ENCODE peak calls at places on chromosome 5, in four cellular contexts. A, X, O and L are unnamed samples. For H3K4me1, the result is how much of the 10 kb centered on the place peaks cover.

GRCh38 chr5:177429248-177430045 is 3.0 kb downstream of the GRK6 start:
- DNase-seq in O (peak), X (peak), A (no peak), L (peak)

GRCh38 chr5:150131461-150131860 is 24.2 kb downstream of the PDGFRB start:
- DNase-seq in A (no peak), O (no peak), X (no peak), L (no peak)

GRCh38 chr5:60700347-60700815 is 415 bp upstream of the DEPDC1B start:
- DNase-seq in O (peak), A (no peak), X (no peak), L (peak)

GRCh38 chr5:50958852-50959457 is 292.5 kb downstream of the PARP8 start:
- DNase-seq in X (no peak), A (no peak), O (no peak), L (no peak)

GRCh38 chr5:109516385-109516784 is 106.6 kb upstream of the PJA2 start:
- DNase-seq in A (no peak), O (no peak), X (no peak), L (no peak)

GRCh38 chr5:9058161-9058560 is 487.7 kb downstream of the SEMA5A start:
- DNase-seq in O (no peak), X (no peak), A (no peak), L (no peak)

GRCh38 chr5:14138608-14139540 is 4.3 kb upstream of the TRIO start:
- DNase-seq in A (no peak), X (no peak), O (no peak), L (no peak)

GRCh38 chr5:96657068-96657467 is 5.1 kb upstream of the CAST start:
- DNase-seq in O (no peak), A (no peak), X (peak), L (peak)

GRCh38 chr5:121841900-121842299 is 9.8 kb upstream of the FTMT start:
- DNase-seq in O (no peak), A (no peak), X (no peak), L (no peak)

GRCh38 chr5:175216991-175217390 is 227.0 kb downstream of the DRD1 start:
- DNase-seq in X (no peak), A (no peak), O (no peak), L (no peak)

GRCh38 chr5:34655354-34655991 is 655 bp upstream of the RAI14 start:
- DNase-seq in O (peak), X (no peak), A (no peak), L (peak)

GRCh38 chr5:148193202-148193601 is 9.6 kb upstream of the SPINK6 start:
- DNase-seq in X (no peak), O (no peak), A (no peak), L (no peak)

GRCh38 chr5:177231479-177232250 is 71.9 kb downstream of the RAB24 start:
- DNase-seq in X (no peak), A (no peak), O (no peak), L (no peak)

GRCh38 chr5:72555871-72556270 is 48.7 kb upstream of the ZNF366 start:
- DNase-seq in O (no peak), X (no peak), A (no peak), L (no peak)

GRCh38 chr5:157827429-157827828 is 31.5 kb downstream of the CLINT1 start:
- DNase-seq in X (no peak), O (no peak), A (no peak), L (no peak)

GRCh38 chr5:13553896-13554295 is 390.6 kb downstream of the DNAH5 start:
- DNase-seq in O (no peak), A (peak), X (no peak), L (no peak)

GRCh38 chr5:95822038-95822407 is 503 bp downstream of the GLRX start:
- DNase-seq in A (no peak), O (peak), X (no peak), L (peak)

GRCh38 chr5:138064526-138064925 is 19.3 kb upstream of the WNT8A start:
- DNase-seq in A (no peak), O (no peak), X (no peak), L (no peak)

GRCh38 chr5:62268239-62268638 is 37.8 kb upstream of the KIF2A start:
- DNase-seq in O (no peak), A (no peak), X (peak), L (no peak)

GRCh38 chr5:167415779-167416761 is 875.4 kb upstream of the WWC1 start:
- DNase-seq in A (no peak), O (no peak), X (no peak), L (no peak)

GRCh38 chr5:1116109-1116735 is 4.4 kb upstream of the SLC12A7 start:
- DNase-seq in X (no peak), O (no peak), A (no peak), L (no peak)

GRCh38 chr5:177531209-177531940 is 14.6 kb upstream of the DDX41 start:
- DNase-seq in X (no peak), A (no peak), O (no peak), L (no peak)

GRCh38 chr5:73968246-73968645 is 342.2 kb downstream of the ARHGEF28 start:
- DNase-seq in A (no peak), O (no peak), X (no peak), L (no peak)

GRCh38 chr5:132260714-132261615 is 3.5 kb downstream of the PDLIM4 start:
- DNase-seq in X (peak), A (no peak), O (peak), L (peak)

GRCh38 chr5:39270172-39270848 is 50.9 kb upstream of the FYB1 start:
- DNase-seq in O (no peak), X (peak), A (no peak), L (no peak)

GRCh38 chr5:39262981-39263380 is 43.6 kb upstream of the FYB1 start:
- DNase-seq in O (no peak), A (no peak), X (no peak), L (no peak)

GRCh38 chr5:39266442-39266841 is 47.1 kb upstream of the FYB1 start:
- DNase-seq in X (no peak), O (no peak), A (no peak), L (peak)

GRCh38 chr5:39264528-39264927 is 45.2 kb upstream of the FYB1 start:
- DNase-seq in A (no peak), O (no peak), X (peak), L (no peak)

DNA sequence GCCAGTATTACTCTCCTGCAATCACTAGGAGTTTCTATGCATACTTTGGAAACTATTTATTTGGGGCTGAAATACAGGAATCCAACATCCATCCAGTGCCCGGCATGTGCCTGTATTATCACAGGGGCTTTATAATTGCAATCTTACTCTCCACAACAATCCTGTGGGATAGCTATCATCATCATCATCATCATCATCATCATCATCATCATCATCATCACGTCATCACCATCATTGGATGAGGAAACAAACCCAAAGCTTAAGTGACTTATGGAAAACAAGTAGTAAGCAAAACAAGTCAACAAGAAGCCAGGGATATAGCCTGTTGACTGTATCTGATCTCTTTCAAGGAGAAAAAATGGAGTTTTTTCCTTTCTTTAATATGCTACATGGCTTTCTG is 47.8 kb upstream of the FYB1 start:
- DNase-seq in X (no peak), O (no peak), A (no peak), L (no peak)
- H3K4me1 ChIP-seq in X (under half), O (under half), A (under half), L (under half)

DNA sequence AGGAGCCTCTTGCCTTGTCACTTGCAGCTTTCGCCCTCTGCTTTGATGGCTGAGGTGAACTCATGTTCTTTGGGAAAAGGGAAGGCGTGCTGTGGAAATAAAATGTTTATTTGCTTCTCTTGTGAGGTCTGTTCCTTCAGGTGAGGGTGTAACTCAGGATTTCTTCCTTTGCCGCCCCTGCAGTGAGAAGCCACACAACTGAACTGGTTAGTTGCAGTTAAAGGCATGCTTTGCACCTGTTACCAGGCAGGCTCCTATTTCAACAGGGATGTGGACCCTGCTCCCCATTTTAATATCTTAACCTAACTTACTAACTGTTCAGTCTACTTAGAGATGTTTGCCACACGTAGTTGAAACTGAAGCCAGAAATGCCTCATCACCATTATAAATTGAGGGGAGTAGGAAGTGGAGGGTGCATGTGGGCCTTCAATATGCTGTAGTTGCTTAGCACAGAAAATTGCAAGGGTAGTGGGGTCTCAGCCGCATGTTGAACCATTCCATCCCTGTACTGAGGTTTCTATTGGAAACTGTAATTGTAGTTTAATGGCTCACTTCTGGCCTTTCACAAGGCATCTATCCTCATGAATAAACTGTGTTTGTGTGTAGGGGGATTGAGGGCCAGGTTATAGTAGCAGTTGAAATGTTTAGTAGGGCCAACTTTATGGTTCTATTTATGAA is 7.9 kb downstream of the RACK1 start:
- DNase-seq in X (no peak), A (no peak), O (no peak), L (no peak)
- TF ChIP-seq POLR2AphosphoS5 in X (peak), A (peak), O (no peak), L (no peak)

GRCh38 chr5:116452774-116453368 is 121.8 kb downstream of the SEMA6A start:
- DNase-seq in O (no peak), A (no peak), X (no peak), L (no peak)

GRCh38 chr5:116456036-116456435 is 118.6 kb downstream of the SEMA6A start:
- DNase-seq in X (no peak), A (no peak), O (no peak), L (no peak)

GRCh38 chr5:116453920-116454319 is 120.7 kb downstream of the SEMA6A start:
- DNase-seq in O (no peak), A (no peak), X (no peak), L (no peak)

GRCh38 chr5:116454417-116454927 is 120.2 kb downstream of the SEMA6A start:
- DNase-seq in O (no peak), A (no peak), X (peak), L (no peak)

DNA sequence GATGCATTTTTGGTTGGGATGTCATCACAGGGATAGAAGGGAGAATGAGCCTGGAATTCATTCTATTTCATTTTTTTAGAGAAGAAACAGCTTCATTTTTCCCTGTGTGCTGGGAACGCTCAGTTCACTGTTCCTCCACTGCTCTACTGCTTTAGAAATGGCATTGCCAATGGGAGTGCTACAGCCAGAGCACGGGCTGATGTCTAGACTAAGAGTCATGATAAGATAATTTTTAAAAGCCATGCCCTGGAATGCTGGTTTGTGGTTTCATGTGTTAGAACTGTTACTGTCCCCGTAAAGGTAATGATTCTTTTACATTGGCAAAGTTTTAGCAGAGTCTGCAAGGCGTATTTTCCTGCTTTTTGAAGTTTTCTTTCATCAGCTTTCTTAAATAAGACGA is 119.6 kb downstream of the SEMA6A start:
- DNase-seq in A (no peak), X (no peak), O (no peak), L (no peak)
- H3K4me1 ChIP-seq in A (under half), X (under half), O (under half), L (under half)

DNA sequence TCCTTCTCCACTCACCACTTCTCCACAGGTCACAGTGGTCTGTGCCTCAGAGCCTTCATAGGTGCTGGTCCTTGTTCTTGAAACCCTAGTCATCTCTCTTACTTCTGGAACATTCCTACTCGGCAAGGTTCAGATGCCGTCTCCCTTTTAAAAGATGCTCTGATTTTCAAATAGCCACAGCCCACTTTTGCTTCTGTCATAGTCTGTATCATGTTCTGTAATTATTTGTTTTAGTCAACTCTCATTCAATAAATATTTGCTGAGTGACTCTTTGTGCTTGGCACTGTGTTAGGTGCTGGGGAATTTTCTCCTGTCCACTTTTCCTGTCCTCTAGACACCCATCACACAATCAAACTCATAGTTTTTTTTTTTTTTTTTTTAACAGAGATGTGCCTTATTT is 181.3 kb upstream of the IL12B start:
- DNase-seq in X (no peak), O (no peak), A (no peak), L (no peak)
- TF ChIP-seq POLR2AphosphoS5 in X (no peak), O (no peak), A (no peak), L (no peak)

GRCh38 chr5:171610686-171611085 is 174.9 kb upstream of the SMIM23 start:
- DNase-seq in X (no peak), A (no peak), O (no peak), L (no peak)

GRCh38 chr5:171610053-171610452 is 175.6 kb upstream of the SMIM23 start:
- DNase-seq in X (no peak), O (no peak), A (no peak), L (no peak)

GRCh38 chr5:171615201-171616001 is 170.2 kb upstream of the SMIM23 start:
- DNase-seq in A (no peak), O (no peak), X (no peak), L (no peak)

GRCh38 chr5:171614511-171614910 is 171.1 kb upstream of the SMIM23 start:
- DNase-seq in O (no peak), X (no peak), A (no peak), L (no peak)

DNA sequence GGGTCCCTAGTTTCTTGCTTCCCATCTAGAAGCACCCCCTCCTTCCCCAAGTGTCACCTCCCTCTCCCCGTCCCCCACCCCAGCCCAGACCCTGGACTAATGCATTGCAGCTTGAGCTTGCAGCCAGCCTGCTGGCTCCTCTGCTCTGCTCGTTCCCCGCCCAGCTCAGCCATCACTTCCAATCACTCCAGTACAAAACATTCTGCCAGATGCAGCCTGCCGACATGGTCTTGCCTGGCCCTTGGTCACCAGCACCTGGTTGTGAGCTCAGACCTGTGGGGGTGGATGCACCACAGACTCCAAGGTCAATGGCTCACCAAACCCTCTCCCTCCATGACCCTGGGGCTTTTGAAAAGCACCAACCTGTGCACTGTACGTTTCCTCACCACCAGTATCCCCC is 172.9 kb upstream of the SMIM23 start:
- DNase-seq in X (no peak), O (no peak), A (no peak), L (no peak)
- H3K4me1 ChIP-seq in X (under half), O (under half), A (under half), L (under half)

GRCh38 chr5:142769793-142770649 is at the start of gene ARHGAP26:
- DNase-seq in X (peak), A (peak), O (peak), L (peak)

GRCh38 chr5:142767178-142767577 is 3.0 kb upstream of the ARHGAP26 start:
- DNase-seq in X (no peak), A (no peak), O (no peak), L (peak)

GRCh38 chr5:142767925-142768324 is 2.3 kb upstream of the ARHGAP26 start:
- DNase-seq in A (no peak), X (no peak), O (no peak), L (no peak)

GRCh38 chr5:142770650-142771609 is 753 bp downstream of the ARHGAP26 start:
- DNase-seq in X (no peak), A (no peak), O (peak), L (peak)

DNA sequence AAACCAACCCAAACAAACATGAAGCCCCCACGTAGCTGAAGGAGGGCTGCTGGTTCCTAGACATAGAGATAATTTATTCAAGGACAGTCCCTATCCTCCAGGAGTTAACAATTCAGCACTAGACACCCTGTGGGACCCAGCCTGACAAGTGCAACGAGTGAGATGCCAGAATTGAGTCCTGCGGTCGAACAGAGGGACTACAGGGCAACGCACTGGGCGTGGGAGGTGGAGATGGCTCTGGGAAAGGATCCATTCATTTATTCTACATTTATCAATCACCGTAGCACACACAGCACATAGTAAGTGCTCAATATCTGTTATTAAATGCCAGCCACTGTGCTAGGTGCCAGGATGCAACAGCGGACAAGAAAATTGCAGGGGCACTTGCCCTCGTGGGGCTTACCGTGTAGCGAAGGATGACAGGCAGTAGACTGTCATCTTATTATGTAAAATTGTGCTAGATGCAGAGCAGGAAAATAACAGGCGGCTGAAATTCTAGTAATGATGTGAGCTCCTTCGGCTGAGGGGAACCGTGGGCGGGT is 855 bp upstream of the ARHGAP26 start:
- DNase-seq in X (no peak), O (no peak), A (no peak), L (peak)
- TF ChIP-seq POLR2AphosphoS5 in X (no peak), O (no peak), A (no peak), L (no peak)

GRCh38 chr5:32711693-32712462 is 757 bp downstream of the NPR3 start:
- DNase-seq in X (no peak), O (no peak), A (no peak), L (no peak)
- H3K4me1 ChIP-seq in X (under half), O (under half), A (under half), L (under half)

GRCh38 chr5:112885001-112885400 is 23.9 kb downstream of the SRP19 start:
- DNase-seq in O (peak), A (no peak), X (no peak), L (no peak)
- TF ChIP-seq POLR2AphosphoS5 in O (no peak), A (no peak), X (no peak), L (no peak)

GRCh38 chr5:55773057-55773456 is 35.2 kb downstream of the DDX4 start:
- DNase-seq in O (no peak), X (no peak), A (no peak), L (no peak)
- H3K4me1 ChIP-seq in O (under half), X (under half), A (under half), L (under half)